ENCODE peak calls at places on chromosomes 2 and 18, in four cellular contexts. T, N, W and A are unnamed samples.

GRCh38 chr18:12159446-12159845 is 65.8 kb downstream of the ANKRD62 start:
- DNase-seq in N (no peak), W (no peak), T (peak; percentile 77), A (no peak)

GRCh38 chr2:207619764-207620203 is 5.4 kb downstream of the METTL21A start:
- DNase-seq in W (no peak), N (no peak), T (no peak), A (peak; percentile 72)

GRCh38 chr2:206176128-206176527 is 16.4 kb downstream of the EEF1B2 start:
- DNase-seq in W (no peak), N (no peak), T (no peak), A (no peak)

GRCh38 chr2:204491528-204491927 is 53.7 kb upstream of the PARD3B start:
- DNase-seq in W (no peak), N (no peak), T (peak; percentile 72), A (no peak)

GRCh38 chr2:151729416-151729811 is 4.9 kb downstream of the NEB start:
- DNase-seq in T (no peak), W (no peak), N (no peak), A (no peak)

GRCh38 chr18:46224181-46224775 is 120.1 kb downstream of the HAUS1 start:
- DNase-seq in N (no peak), W (no peak), T (no peak), A (peak; percentile 47)

GRCh38 chr2:201904529-201905420 is 98.4 kb downstream of the CDK15 start:
- DNase-seq in N (no peak), T (no peak), W (no peak), A (no peak)

GRCh38 chr2:224997802-224998201 is 44.5 kb downstream of the DOCK10 start:
- DNase-seq in W (no peak), N (no peak), T (no peak), A (no peak)

GRCh38 chr2:72806280-72806955 is 19.4 kb downstream of the EXOC6B start:
- DNase-seq in W (no peak), T (no peak), N (no peak), A (no peak)

GRCh38 chr2:237669628-237670351 is 42.4 kb downstream of the LRRFIP1 start:
- DNase-seq in W (no peak), N (no peak), T (no peak), A (no peak)

GRCh38 chr2:130289780-130290179 is 52.9 kb upstream of the IMP4 start:
- DNase-seq in W (no peak), T (no peak), N (no peak), A (no peak)

GRCh38 chr2:143965493-143966164 is 554.3 kb downstream of the ZEB2 start:
- DNase-seq in N (no peak), T (no peak), W (no peak), A (no peak)

GRCh38 chr18:22871809-22872525 is 61.2 kb upstream of the RBBP8 start:
- DNase-seq in T (no peak), W (no peak), N (no peak), A (no peak)

GRCh38 chr2:191835539-191836350 is 11.1 kb downstream of the CAVIN2 start:
- DNase-seq in N (no peak), T (no peak), W (no peak), A (no peak)

GRCh38 chr2:149799296-149799695 is 211.7 kb upstream of the MMADHC start:
- DNase-seq in T (peak; percentile 16), N (no peak), W (no peak), A (no peak)

GRCh38 chr2:21025690-21026478 is 18.0 kb downstream of the APOB start:
- DNase-seq in N (no peak), W (no peak), T (no peak), A (no peak)

GRCh38 chr2:146123714-146124113 is 1603.8 kb upstream of the ZEB2 start:
- DNase-seq in W (no peak), T (no peak), N (no peak), A (no peak)

GRCh38 chr2:24046599-24046929 is 627 bp downstream of the WDCP start:
- DNase-seq in N (no peak), W (no peak), T (no peak), A (no peak)

GRCh38 chr18:59988098-59988706 is 88.4 kb downstream of the PMAIP1 start:
- DNase-seq in T (no peak), N (peak; percentile 13), W (no peak), A (peak; percentile 33)

GRCh38 chr2:123840016-123840415 is 185.1 kb upstream of the CNTNAP5 start:
- DNase-seq in N (no peak), T (peak; percentile 64), W (no peak), A (no peak)

GRCh38 chr2:142462291-142462690 is 331.5 kb upstream of the LRP1B start:
- DNase-seq in T (peak; percentile 27), W (no peak), N (no peak), A (no peak)

GRCh38 chr2:72993147-72993546 is 75.8 kb downstream of the EMX1 start:
- DNase-seq in W (no peak), N (peak; percentile 33), T (no peak), A (peak; percentile 49)

GRCh38 chr18:48959921-48960920 is 9.5 kb upstream of the SMAD7 start:
- DNase-seq in W (no peak), T (no peak), N (no peak), A (no peak)

GRCh38 chr2:27771202-27771547 is 344 bp upstream of the MRPL33 start:
- DNase-seq in N (no peak), T (no peak), W (no peak), A (no peak)

GRCh38 chr2:27771548-27772335 is at the start of gene MRPL33:
- DNase-seq in W (peak; percentile 96), T (peak; percentile 80), N (peak; percentile 88), A (peak; percentile 87)

GRCh38 chr2:27773959-27774358 is 2.4 kb downstream of the MRPL33 start:
- DNase-seq in W (no peak), T (no peak), N (no peak), A (no peak)

GRCh38 chr2:27776097-27776496 is 4.6 kb downstream of the MRPL33 start:
- DNase-seq in N (no peak), W (no peak), T (no peak), A (no peak)

GRCh38 chr2:27772804-27773203 is 1.3 kb downstream of the MRPL33 start:
- DNase-seq in T (no peak), W (no peak), N (no peak), A (no peak)
- H3K4me1 ChIP-seq in T (peaks cover 24% of the 10 kb centered on the region), W (peaks cover 20% of the 10 kb centered on the region), N (peaks cover 34% of the 10 kb centered on the region), A (peaks cover 29% of the 10 kb centered on the region)

GRCh38 chr2:173952267-173953046 is 12.7 kb downstream of the SP3 start:
- DNase-seq in N (no peak), W (no peak), T (no peak), A (no peak)
- H3K27ac ChIP-seq in N (no peak overlapping the region), W (no peak overlapping the region), T (no peak overlapping the region), A (no peak overlapping the region)

DNA sequence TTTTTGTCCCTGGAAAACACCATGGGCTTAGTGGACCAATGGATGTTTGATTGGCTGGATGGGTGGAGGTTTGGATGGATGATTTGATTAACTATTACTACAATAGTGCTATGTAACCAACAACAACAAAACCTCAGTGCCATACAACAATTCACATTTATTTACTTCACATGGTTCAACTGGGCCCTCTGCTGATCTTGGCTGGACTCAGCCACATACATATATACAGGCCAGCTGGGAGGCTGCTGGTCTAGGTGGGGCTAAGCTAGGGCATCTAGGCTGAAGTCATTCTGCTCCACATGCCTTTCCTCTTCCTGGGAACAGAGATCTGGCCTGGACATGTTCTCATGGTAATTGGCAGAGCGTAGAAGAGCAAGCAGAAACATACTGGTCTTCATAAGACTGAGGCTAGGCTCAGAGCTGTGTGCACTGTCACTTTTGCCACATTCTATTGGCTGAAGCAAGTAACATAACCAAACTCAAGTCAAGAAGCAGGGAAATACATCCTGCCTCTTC is 102.8 kb upstream of the RNF152 start:
- DNase-seq in W (no peak), T (peak; percentile 92), N (no peak), A (no peak)
- H3K4me1 ChIP-seq in W (peaks cover 10% of the 10 kb centered on the region), T (peaks cover 71% of the 10 kb centered on the region), N (no peaks in the 10 kb centered on the region), A (no peaks in the 10 kb centered on the region)

GRCh38 chr2:209114588-209114987 is 309.3 kb upstream of the MAP2 start:
- DNase-seq in W (no peak), T (no peak), N (no peak), A (no peak)

DNA sequence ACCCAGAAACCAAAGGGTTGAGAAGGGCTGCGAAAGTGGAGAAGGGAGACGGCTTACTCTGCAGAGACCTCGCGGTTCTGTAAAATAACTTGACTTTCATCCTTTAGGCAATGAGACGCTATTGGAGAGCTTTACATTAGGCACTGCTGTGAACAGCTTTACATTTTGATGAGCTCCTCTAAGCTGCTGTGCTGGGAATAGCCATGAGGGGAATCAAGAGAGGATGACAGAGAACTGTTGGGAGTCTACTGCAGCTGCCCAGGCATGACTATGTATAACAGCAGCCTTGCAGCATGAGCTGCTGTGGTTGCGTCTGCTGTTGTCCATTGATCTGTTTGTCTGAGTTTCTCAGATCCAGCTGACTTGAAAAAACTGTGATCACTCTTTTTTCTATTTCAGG is 310.8 kb upstream of the MAP2 start:
- DNase-seq in N (no peak), W (no peak), T (no peak), A (no peak)
- H3K27ac ChIP-seq in N (no peak overlapping the region), W (no peak overlapping the region), T (no peak overlapping the region), A (no peak overlapping the region)